ENCODE peak calls at places on chromosomes 6 and 20, in five cellular contexts. One of them, this sample, is unnamed.

GRCh38 chr6:99618649-99619408 is 12.2 kb downstream of the PRDM13 start:
- DNase-seq in T follicular helper cell: no peak
- DNase-seq in AG08395: no peak
- DNase-seq in activated T-cell treated with anti-CD3 and anti-CD28 coated beads, Interleukin-2, amount 50 U/mL, for 4 hours: no peak
- DNase-seq in ACHN: no peak
- DNase-seq in this sample: no peak

GRCh38 chr6:109240370-109241084 is 141.7 kb downstream of the CD164 start:
- DNase-seq in activated T-cell treated with anti-CD3 and anti-CD28 coated beads, Interleukin-2, amount 50 U/mL, for 4 hours: no peak
- DNase-seq in ACHN: no peak
- DNase-seq in AG08395: no peak
- DNase-seq in T follicular helper cell: no peak
- DNase-seq in this sample: no peak

GRCh38 chr20:8786383-8786782 is 282.5 kb upstream of the PLCB4 start:
- DNase-seq in activated T-cell treated with anti-CD3 and anti-CD28 coated beads, Interleukin-2, amount 50 U/mL, for 4 hours: no peak
- DNase-seq in ACHN: no peak
- DNase-seq in AG08395: no peak
- DNase-seq in T follicular helper cell: no peak
- DNase-seq in this sample: no peak

GRCh38 chr6:150720774-150721233 is 121.1 kb downstream of the PLEKHG1 start:
- DNase-seq in activated T-cell treated with anti-CD3 and anti-CD28 coated beads, Interleukin-2, amount 50 U/mL, for 4 hours: no peak
- DNase-seq in T follicular helper cell: no peak
- DNase-seq in ACHN: no peak
- DNase-seq in AG08395: no peak
- DNase-seq in this sample: peak

GRCh38 chr6:75208564-75209431 is 2.9 kb upstream of the COL12A1 start:
- DNase-seq in activated T-cell treated with anti-CD3 and anti-CD28 coated beads, Interleukin-2, amount 50 U/mL, for 4 hours: peak
- DNase-seq in T follicular helper cell: peak
- DNase-seq in ACHN: peak
- DNase-seq in AG08395: peak
- DNase-seq in this sample: peak

GRCh38 chr6:137150072-137150471 is 23.4 kb downstream of the IL22RA2 start:
- DNase-seq in AG08395: no peak
- DNase-seq in ACHN: no peak
- DNase-seq in activated T-cell treated with anti-CD3 and anti-CD28 coated beads, Interleukin-2, amount 50 U/mL, for 4 hours: no peak
- DNase-seq in T follicular helper cell: no peak
- DNase-seq in this sample: no peak

GRCh38 chr6:154542747-154543146 is 32.3 kb upstream of the CNKSR3 start:
- DNase-seq in activated T-cell treated with anti-CD3 and anti-CD28 coated beads, Interleukin-2, amount 50 U/mL, for 4 hours: no peak
- DNase-seq in AG08395: no peak
- DNase-seq in ACHN: no peak
- DNase-seq in T follicular helper cell: no peak
- DNase-seq in this sample: no peak

GRCh38 chr6:5025911-5026819 is 22.3 kb upstream of the RPP40 start:
- DNase-seq in ACHN: no peak
- DNase-seq in activated T-cell treated with anti-CD3 and anti-CD28 coated beads, Interleukin-2, amount 50 U/mL, for 4 hours: no peak
- DNase-seq in AG08395: peak
- DNase-seq in T follicular helper cell: no peak
- DNase-seq in this sample: peak

GRCh38 chr6:17871169-17871479 is 116.3 kb downstream of the KIF13A start:
- DNase-seq in ACHN: no peak
- DNase-seq in AG08395: no peak
- DNase-seq in T follicular helper cell: no peak
- DNase-seq in activated T-cell treated with anti-CD3 and anti-CD28 coated beads, Interleukin-2, amount 50 U/mL, for 4 hours: no peak
- DNase-seq in this sample: no peak

GRCh38 chr6:163146036-163146435 is 268.5 kb upstream of the QKI start:
- DNase-seq in ACHN: no peak
- DNase-seq in AG08395: peak
- DNase-seq in T follicular helper cell: no peak
- DNase-seq in activated T-cell treated with anti-CD3 and anti-CD28 coated beads, Interleukin-2, amount 50 U/mL, for 4 hours: no peak
- DNase-seq in this sample: no peak

GRCh38 chr6:121823437-121823851 is 388.0 kb downstream of the GJA1 start:
- DNase-seq in T follicular helper cell: no peak
- DNase-seq in activated T-cell treated with anti-CD3 and anti-CD28 coated beads, Interleukin-2, amount 50 U/mL, for 4 hours: no peak
- DNase-seq in ACHN: peak
- DNase-seq in AG08395: peak
- DNase-seq in this sample: no peak

GRCh38 chr6:167089243-167090142 is 33.4 kb upstream of the CCR6 start:
- DNase-seq in AG08395: no peak
- DNase-seq in T follicular helper cell: no peak
- DNase-seq in activated T-cell treated with anti-CD3 and anti-CD28 coated beads, Interleukin-2, amount 50 U/mL, for 4 hours: no peak
- DNase-seq in ACHN: no peak
- DNase-seq in this sample: no peak

GRCh38 chr20:46011631-46012482 is 3.1 kb downstream of the MMP9 start:
- DNase-seq in ACHN: peak
- DNase-seq in T follicular helper cell: no peak
- DNase-seq in activated T-cell treated with anti-CD3 and anti-CD28 coated beads, Interleukin-2, amount 50 U/mL, for 4 hours: peak
- DNase-seq in AG08395: peak
- DNase-seq in this sample: no peak

GRCh38 chr6:15287670-15288069 is 41.8 kb downstream of the JARID2 start:
- DNase-seq in T follicular helper cell: no peak
- DNase-seq in AG08395: no peak
- DNase-seq in ACHN: no peak
- DNase-seq in activated T-cell treated with anti-CD3 and anti-CD28 coated beads, Interleukin-2, amount 50 U/mL, for 4 hours: no peak
- DNase-seq in this sample: no peak

GRCh38 chr20:58310291-58310782 is 822 bp downstream of the RAB22A start:
- DNase-seq in activated T-cell treated with anti-CD3 and anti-CD28 coated beads, Interleukin-2, amount 50 U/mL, for 4 hours: no peak
- DNase-seq in ACHN: peak
- DNase-seq in AG08395: peak
- DNase-seq in T follicular helper cell: no peak
- DNase-seq in this sample: no peak

GRCh38 chr20:24535956-24536730 is 66.7 kb downstream of the SYNDIG1 start:
- DNase-seq in activated T-cell treated with anti-CD3 and anti-CD28 coated beads, Interleukin-2, amount 50 U/mL, for 4 hours: no peak
- DNase-seq in AG08395: peak
- DNase-seq in ACHN: no peak
- DNase-seq in T follicular helper cell: no peak
- DNase-seq in this sample: no peak

GRCh38 chr6:113833537-113833936 is 23.6 kb upstream of the MARCKS start:
- DNase-seq in AG08395: peak
- DNase-seq in activated T-cell treated with anti-CD3 and anti-CD28 coated beads, Interleukin-2, amount 50 U/mL, for 4 hours: no peak
- DNase-seq in T follicular helper cell: no peak
- DNase-seq in ACHN: no peak
- DNase-seq in this sample: no peak

GRCh38 chr6:48032156-48032555 is 78.8 kb downstream of the PTCHD4 start:
- DNase-seq in AG08395: peak
- DNase-seq in ACHN: no peak
- DNase-seq in activated T-cell treated with anti-CD3 and anti-CD28 coated beads, Interleukin-2, amount 50 U/mL, for 4 hours: no peak
- DNase-seq in T follicular helper cell: no peak
- DNase-seq in this sample: no peak

GRCh38 chr6:92892626-92893025 is 526.7 kb downstream of the EPHA7 start:
- DNase-seq in activated T-cell treated with anti-CD3 and anti-CD28 coated beads, Interleukin-2, amount 50 U/mL, for 4 hours: no peak
- DNase-seq in AG08395: no peak
- DNase-seq in ACHN: no peak
- DNase-seq in T follicular helper cell: no peak
- DNase-seq in this sample: no peak

GRCh38 chr6:153003294-153003645 is 761 bp upstream of the MTRF1L start:
- DNase-seq in ACHN: peak
- DNase-seq in AG08395: no peak
- DNase-seq in T follicular helper cell: no peak
- DNase-seq in activated T-cell treated with anti-CD3 and anti-CD28 coated beads, Interleukin-2, amount 50 U/mL, for 4 hours: no peak
- DNase-seq in this sample: peak

GRCh38 chr6:19849736-19850135 is 12.6 kb downstream of the ID4 start:
- DNase-seq in activated T-cell treated with anti-CD3 and anti-CD28 coated beads, Interleukin-2, amount 50 U/mL, for 4 hours: no peak
- DNase-seq in ACHN: no peak
- DNase-seq in AG08395: no peak
- DNase-seq in T follicular helper cell: no peak
- DNase-seq in this sample: no peak

GRCh38 chr6:127606131-127606562 is 29.2 kb downstream of the C6orf58 start:
- DNase-seq in ACHN: peak
- DNase-seq in AG08395: peak
- DNase-seq in activated T-cell treated with anti-CD3 and anti-CD28 coated beads, Interleukin-2, amount 50 U/mL, for 4 hours: no peak
- DNase-seq in T follicular helper cell: no peak
- DNase-seq in this sample: no peak

GRCh38 chr6:163750436-163751031 is 336.0 kb downstream of the QKI start:
- DNase-seq in ACHN: no peak
- DNase-seq in activated T-cell treated with anti-CD3 and anti-CD28 coated beads, Interleukin-2, amount 50 U/mL, for 4 hours: no peak
- DNase-seq in AG08395: no peak
- DNase-seq in T follicular helper cell: no peak
- DNase-seq in this sample: peak

GRCh38 chr6:25863360-25863759 is 10.7 kb downstream of the SLC17A3 start:
- DNase-seq in ACHN: no peak
- DNase-seq in AG08395: no peak
- DNase-seq in T follicular helper cell: no peak
- DNase-seq in activated T-cell treated with anti-CD3 and anti-CD28 coated beads, Interleukin-2, amount 50 U/mL, for 4 hours: no peak
- DNase-seq in this sample: no peak

GRCh38 chr20:47062226-47062880 is 167.7 kb downstream of the EYA2 start:
- DNase-seq in ACHN: no peak
- DNase-seq in AG08395: no peak
- DNase-seq in activated T-cell treated with anti-CD3 and anti-CD28 coated beads, Interleukin-2, amount 50 U/mL, for 4 hours: no peak
- DNase-seq in T follicular helper cell: no peak
- DNase-seq in this sample: no peak

GRCh38 chr6:55379486-55379885 is 52.2 kb downstream of the GFRAL start:
- DNase-seq in ACHN: no peak
- DNase-seq in T follicular helper cell: no peak
- DNase-seq in activated T-cell treated with anti-CD3 and anti-CD28 coated beads, Interleukin-2, amount 50 U/mL, for 4 hours: no peak
- DNase-seq in AG08395: no peak
- DNase-seq in this sample: no peak

GRCh38 chr6:84422380-84422968 is 195.0 kb upstream of the CEP162 start:
- DNase-seq in T follicular helper cell: no peak
- DNase-seq in ACHN: peak
- DNase-seq in activated T-cell treated with anti-CD3 and anti-CD28 coated beads, Interleukin-2, amount 50 U/mL, for 4 hours: no peak
- DNase-seq in AG08395: no peak
- DNase-seq in this sample: peak

GRCh38 chr20:40309731-40310130 is 379.3 kb downstream of the MAFB start:
- DNase-seq in ACHN: no peak
- DNase-seq in AG08395: no peak
- DNase-seq in activated T-cell treated with anti-CD3 and anti-CD28 coated beads, Interleukin-2, amount 50 U/mL, for 4 hours: no peak
- DNase-seq in T follicular helper cell: no peak
- DNase-seq in this sample: no peak

GRCh38 chr20:63441777-63442493 is 30.5 kb downstream of the KCNQ2 start:
- DNase-seq in T follicular helper cell: peak
- DNase-seq in AG08395: peak
- DNase-seq in activated T-cell treated with anti-CD3 and anti-CD28 coated beads, Interleukin-2, amount 50 U/mL, for 4 hours: peak
- DNase-seq in ACHN: peak
- DNase-seq in this sample: peak

GRCh38 chr20:1061484-1062221 is 56.7 kb upstream of the PSMF1 start:
- DNase-seq in T follicular helper cell: no peak
- DNase-seq in AG08395: no peak
- DNase-seq in ACHN: no peak
- DNase-seq in activated T-cell treated with anti-CD3 and anti-CD28 coated beads, Interleukin-2, amount 50 U/mL, for 4 hours: no peak
- DNase-seq in this sample: no peak

GRCh38 chr6:139738801-139739490 is 364.5 kb upstream of the CITED2 start:
- DNase-seq in activated T-cell treated with anti-CD3 and anti-CD28 coated beads, Interleukin-2, amount 50 U/mL, for 4 hours: no peak
- DNase-seq in ACHN: no peak
- DNase-seq in T follicular helper cell: no peak
- DNase-seq in AG08395: no peak
- DNase-seq in this sample: no peak

GRCh38 chr6:122696079-122696478 is 83.4 kb upstream of the FABP7 start:
- DNase-seq in T follicular helper cell: no peak
- DNase-seq in ACHN: peak
- DNase-seq in AG08395: peak
- DNase-seq in activated T-cell treated with anti-CD3 and anti-CD28 coated beads, Interleukin-2, amount 50 U/mL, for 4 hours: no peak
- DNase-seq in this sample: no peak

GRCh38 chr20:33668087-33668790 is 1.5 kb downstream of the ACTL10 start:
- DNase-seq in T follicular helper cell: no peak
- DNase-seq in ACHN: peak
- DNase-seq in AG08395: peak
- DNase-seq in activated T-cell treated with anti-CD3 and anti-CD28 coated beads, Interleukin-2, amount 50 U/mL, for 4 hours: peak
- DNase-seq in this sample: peak

This sample was measured in midbrain.